ENCODE peak calls at places on chromosomes 2 and 18, in eight cellular contexts. H is H1, A is Panc1, L is stomach, R is sigmoid colon, M is GM23338, U is spleen, T is K562. O is an unnamed sample.

GRCh38 chr2:3023531-3023930 is 354.1 kb downstream of the EIPR1 start:
- DNase-seq in H (no peak), A (no peak), L (no peak), R (no peak), M (no peak), U (no peak), T (no peak), O (no peak)

GRCh38 chr2:65574911-65575444 is 142.6 kb upstream of the SPRED2 start:
- DNase-seq in H (no peak), A (no peak), L (no peak), R (no peak), M (no peak), U (peak), T (no peak), O (no peak)

GRCh38 chr2:43467889-43468288 is 127.9 kb downstream of the THADA start:
- DNase-seq in H (no peak), A (no peak), L (no peak), R (no peak), M (no peak), U (no peak), T (no peak), O (no peak)

GRCh38 chr2:205511221-205511620 is 171.1 kb upstream of the NRP2 start:
- DNase-seq in H (no peak), A (no peak), L (no peak), R (no peak), M (no peak), U (no peak), T (no peak), O (no peak)

GRCh38 chr2:63124850-63125249 is 74.2 kb downstream of the OTX1 start:
- DNase-seq in H (no peak), A (no peak), L (no peak), R (no peak), M (no peak), U (no peak), T (no peak), O (no peak)

GRCh38 chr2:97870396-97870843 is 125.3 kb downstream of the TMEM131 start:
- DNase-seq in H (no peak), A (peak), L (no peak), R (no peak), M (no peak), U (no peak), T (peak), O (peak)

GRCh38 chr2:69588403-69588802 is 55.1 kb downstream of the AAK1 start:
- DNase-seq in H (no peak), A (no peak), L (no peak), R (no peak), M (no peak), U (no peak), T (no peak), O (no peak)

GRCh38 chr2:118047273-118047898 is 33.5 kb upstream of the CCDC93 start:
- DNase-seq in H (no peak), A (no peak), L (no peak), R (no peak), M (no peak), U (no peak), T (no peak), O (no peak)

GRCh38 chr18:11993264-11993916 is 12.1 kb downstream of the IMPA2 start:
- DNase-seq in H (no peak), A (no peak), L (peak), R (peak), M (no peak), U (peak), T (no peak), O (no peak)

GRCh38 chr2:39408351-39409136 is 28.5 kb downstream of the MAP4K3 start:
- DNase-seq in H (no peak), A (no peak), L (no peak), R (no peak), M (no peak), U (no peak), T (no peak), O (no peak)

GRCh38 chr2:39407516-39408296 is 29.4 kb downstream of the MAP4K3 start:
- DNase-seq in H (no peak), A (no peak), L (no peak), R (no peak), M (no peak), U (no peak), T (no peak), O (no peak)

GRCh38 chr2:39403311-39403710 is 33.8 kb downstream of the MAP4K3 start:
- DNase-seq in H (no peak), A (no peak), L (no peak), R (no peak), M (no peak), U (no peak), T (no peak), O (no peak)

GRCh38 chr2:39401319-39401718 is 35.8 kb downstream of the MAP4K3 start:
- DNase-seq in H (no peak), A (no peak), L (no peak), R (no peak), M (no peak), U (no peak), T (no peak), O (no peak)

DNA sequence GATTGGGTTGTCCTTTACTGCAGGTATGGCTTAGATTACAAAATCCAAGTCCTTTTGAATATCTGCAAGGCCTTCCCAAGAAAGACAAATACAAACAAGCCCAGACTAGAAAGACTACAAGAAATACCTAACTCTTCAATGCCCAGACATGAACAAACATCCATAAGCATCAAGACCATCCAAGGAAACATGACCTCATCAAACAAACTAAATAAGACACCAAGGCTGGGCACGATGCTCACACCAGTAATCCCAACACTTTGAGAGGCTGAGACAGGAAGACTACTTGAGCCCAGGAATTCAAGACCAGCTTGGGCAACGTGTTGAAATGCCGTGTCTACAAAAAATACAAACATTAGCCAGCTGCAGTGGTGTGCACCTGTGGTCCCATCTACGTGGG is 31.7 kb downstream of the MAP4K3 start:
- DNase-seq in H (no peak), A (no peak), L (no peak), R (no peak), M (no peak), U (no peak), T (no peak), O (no peak)
- TF ChIP-seq POLR2AphosphoS5 in H (no peak), A (no peak), L (no peak), R (no peak), M (no peak), U (no peak), T (no peak), O (no peak)

GRCh38 chr18:71831039-71831438 is 713.1 kb downstream of the CBLN2 start:
- DNase-seq in H (no peak), A (no peak), L (no peak), R (no peak), M (no peak), U (no peak), T (no peak), O (no peak)
- TF ChIP-seq POLR2AphosphoS5 in H (no peak), A (peak), L (no peak), R (peak), M (no peak), U (no peak), T (no peak), O (no peak)

GRCh38 chr18:9356969-9357368 is 22.4 kb downstream of the TWSG1 start:
- DNase-seq in H (no peak), A (no peak), L (no peak), R (no peak), M (no peak), U (no peak), T (no peak), O (no peak)

GRCh38 chr18:9348766-9349165 is 14.2 kb downstream of the TWSG1 start:
- DNase-seq in H (no peak), A (no peak), L (no peak), R (no peak), M (no peak), U (no peak), T (no peak), O (no peak)

GRCh38 chr18:9353596-9353995 is 19.0 kb downstream of the TWSG1 start:
- DNase-seq in H (no peak), A (no peak), L (no peak), R (no peak), M (no peak), U (no peak), T (no peak), O (peak)

DNA sequence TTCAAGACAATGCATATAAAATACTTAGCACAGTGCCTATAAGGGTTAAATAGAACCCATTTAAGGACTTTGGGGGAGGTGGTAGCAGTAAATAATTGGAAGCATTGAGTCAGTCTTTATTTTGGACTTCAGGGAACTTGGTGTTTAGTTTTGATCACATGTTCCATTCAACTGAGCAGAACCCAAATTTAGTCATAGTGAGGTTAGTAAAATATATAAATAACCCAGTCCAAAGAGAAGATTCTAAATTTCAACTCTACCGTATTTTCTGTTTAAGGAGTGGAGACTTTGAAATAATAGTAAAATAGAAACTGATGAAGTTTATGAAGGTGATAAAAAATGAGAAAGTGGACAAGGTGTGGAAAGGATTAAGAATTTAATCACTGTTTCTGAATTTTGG is 19.7 kb downstream of the TWSG1 start:
- DNase-seq in H (no peak), A (no peak), L (no peak), R (no peak), M (no peak), U (no peak), T (no peak), O (no peak)
- TF ChIP-seq POLR2AphosphoS5 in H (no peak), A (no peak), L (no peak), R (no peak), M (no peak), U (no peak), T (no peak), O (no peak)

GRCh38 chr18:79440316-79440715 is 44.6 kb downstream of the NFATC1 start:
- DNase-seq in H (no peak), A (no peak), L (no peak), R (no peak), M (no peak), U (no peak), T (no peak), O (no peak)

GRCh38 chr18:79439201-79440023 is 43.7 kb downstream of the NFATC1 start:
- DNase-seq in H (no peak), A (no peak), L (no peak), R (no peak), M (no peak), U (no peak), T (peak), O (no peak)

GRCh38 chr18:79441261-79441819 is 45.6 kb downstream of the NFATC1 start:
- DNase-seq in H (no peak), A (no peak), L (no peak), R (no peak), M (no peak), U (no peak), T (no peak), O (no peak)

GRCh38 chr18:79442508-79443221 is 46.9 kb downstream of the NFATC1 start:
- DNase-seq in H (no peak), A (no peak), L (no peak), R (no peak), M (no peak), U (no peak), T (no peak), O (no peak)

GRCh38 chr18:79440728-79441127 is 45.0 kb downstream of the NFATC1 start:
- DNase-seq in H (no peak), A (no peak), L (peak), R (no peak), M (no peak), U (no peak), T (no peak), O (no peak)
- TF ChIP-seq POLR2AphosphoS5 in H (no peak), A (no peak), L (no peak), R (no peak), M (no peak), U (no peak), T (no peak), O (no peak)